ENCODE peak calls at places on chromosome 1, in six cellular contexts. N, S, R, G, E and P are unnamed samples.
A peak's percentile ranks its signal among the peaks of the same experiment; 100 is the strongest.

GRCh38 chr1:197557302-197557701 is 218.0 kb downstream of the DENND1B start:
- DNase-seq in N (no peak), E (peak; percentile 45), G (peak; percentile 66), S (no peak), R (no peak), P (no peak)

GRCh38 chr1:201490708-201491131 is 16.2 kb downstream of the CSRP1 start:
- DNase-seq in N (no peak), E (no peak), R (no peak), S (no peak), G (peak; percentile 59), P (no peak)

GRCh38 chr1:11531314-11531870 is 52.4 kb downstream of the DISP3 start:
- DNase-seq in N (no peak), S (no peak), R (no peak), G (no peak), E (no peak), P (no peak)

GRCh38 chr1:93908394-93909145 is 660 bp downstream of the GCLM start:
- DNase-seq in G (peak; percentile 18), N (no peak), E (no peak), S (peak; percentile 22), R (peak; percentile 38), P (peak; percentile 73)

GRCh38 chr1:225866061-225866844 is 15.9 kb downstream of the TMEM63A start:
- DNase-seq in N (no peak), G (peak; percentile 66), E (peak; percentile 88), R (peak; percentile 39), S (no peak), P (no peak)

GRCh38 chr1:89545264-89546038 is 20.8 kb downstream of the LRRC8B start:
- DNase-seq in G (no peak), S (no peak), E (peak; percentile 19), N (no peak), R (no peak), P (no peak)

GRCh38 chr1:97796716-97797115 is 124.1 kb downstream of the DPYD start:
- DNase-seq in N (no peak), R (no peak), S (no peak), E (peak; percentile 8), G (peak; percentile 23), P (no peak)

GRCh38 chr1:108830119-108831008 is 26.5 kb downstream of the AKNAD1 start:
- DNase-seq in R (no peak), N (peak; percentile 83), S (no peak), G (peak; percentile 93), E (peak; percentile 99), P (peak; percentile 88)

GRCh38 chr1:51558375-51558924 is 39.4 kb upstream of the EPS15 start:
- DNase-seq in G (peak; percentile 96), N (peak; percentile 33), R (no peak), E (peak; percentile 47), S (no peak), P (no peak)

GRCh38 chr1:9717193-9718005 is 65.9 kb downstream of the PIK3CD start:
- DNase-seq in N (no peak), E (no peak), G (no peak), S (no peak), R (peak; percentile 84), P (peak; percentile 49)